ENCODE peak calls at places on chromosomes 13 and 19, in five cellular contexts. M, W, Z, G and I are unnamed samples.

GRCh38 chr19:19538767-19539166 is 702 bp downstream of the CILP2 start:
- DNase-seq in M (peak), W (peak), Z (no peak), G (no peak), I (no peak)

GRCh38 chr13:99605417-99606321 is 104.4 kb downstream of the TM9SF2 start:
- DNase-seq in M (peak), W (peak), Z (peak), G (peak), I (peak)

GRCh38 chr13:23959231-23959862 is 62.0 kb upstream of the C1QTNF9B start:
- DNase-seq in M (peak), W (no peak), Z (no peak), G (no peak), I (no peak)

GRCh38 chr19:19447536-19448237 is 42.2 kb downstream of the GATAD2A start:
- DNase-seq in M (peak), W (no peak), Z (peak), G (no peak), I (no peak)

GRCh38 chr19:33755314-33756020 is 41.2 kb upstream of the KCTD15 start:
- DNase-seq in M (no peak), W (no peak), Z (no peak), G (no peak), I (no peak)

GRCh38 chr19:11359421-11359820 is 4.2 kb downstream of the PLPPR2 start:
- DNase-seq in M (no peak), W (no peak), Z (no peak), G (no peak), I (no peak)

GRCh38 chr13:20118268-20119140 is 42.3 kb downstream of the GJA3 start:
- DNase-seq in M (peak), W (peak), Z (peak), G (no peak), I (peak)

GRCh38 chr13:42334329-42334706 is 62.4 kb downstream of the AKAP11 start:
- DNase-seq in M (no peak), W (no peak), Z (no peak), G (no peak), I (no peak)

GRCh38 chr13:112175162-112176075 is 108.5 kb downstream of the SOX1 start:
- DNase-seq in M (no peak), W (no peak), Z (no peak), G (no peak), I (no peak)

GRCh38 chr19:9885077-9885552 is 50.0 kb downstream of the PIN1 start:
- DNase-seq in M (peak), W (no peak), Z (no peak), G (peak), I (no peak)

GRCh38 chr19:49161987-49162386 is 4.4 kb downstream of the TRPM4 start:
- DNase-seq in M (peak), W (no peak), Z (no peak), G (peak), I (no peak)

GRCh38 chr13:99265162-99265822 is 7.1 kb upstream of the GPR18 start:
- DNase-seq in M (no peak), W (no peak), Z (no peak), G (no peak), I (no peak)

GRCh38 chr19:801030-801860 is 4.0 kb downstream of the PTBP1 start:
- DNase-seq in M (peak), W (no peak), Z (no peak), G (peak), I (no peak)

GRCh38 chr19:46461537-46461936 is 9.8 kb downstream of the PNMA8A start:
- DNase-seq in M (no peak), W (no peak), Z (no peak), G (no peak), I (no peak)

GRCh38 chr19:49866933-49867782 is at the start of gene PNKP:
- DNase-seq in M (peak), W (peak), Z (peak), G (peak), I (peak)

GRCh38 chr13:43584711-43585110 is 202.1 kb downstream of the ENOX1 start:
- DNase-seq in M (no peak), W (no peak), Z (no peak), G (no peak), I (no peak)

GRCh38 chr13:33692531-33692930 is 125.4 kb upstream of the RFC3 start:
- DNase-seq in M (no peak), W (no peak), Z (no peak), G (no peak), I (no peak)

GRCh38 chr13:99657848-99658265 is 156.6 kb downstream of the TM9SF2 start:
- DNase-seq in M (peak), W (peak), Z (peak), G (peak), I (no peak)

GRCh38 chr13:36430247-36431203 is 1.8 kb upstream of the CCNA1 start:
- DNase-seq in M (peak), W (peak), Z (no peak), G (peak), I (no peak)

GRCh38 chr13:51769455-51770127 is 34.4 kb downstream of the DHRS12 start:
- DNase-seq in M (no peak), W (no peak), Z (no peak), G (no peak), I (no peak)